ENCODE peak calls at places on chromosome 17, in seven cellular contexts. J is GM12891; Y is activated T-helper 1 cell treated with Interleukin-2 at 50 U/mL for 16 hours; D is central memory CD4-positive, alpha-beta T cell; A is caudate nucleus; T is pons; O is AML-193. W is an unnamed sample.

GRCh38 chr17:77914440-77915254 is 43.9 kb upstream of the TNRC6C start:
- DNase-seq in O (no peak), J (no peak), T (no peak), Y (no peak), D (no peak), A (no peak), W (no peak)

GRCh38 chr17:59783221-59784016 is 76.0 kb downstream of the VMP1 start:
- DNase-seq in T (peak; percentile 39), J (no peak), D (peak; percentile 41), Y (no peak), A (no peak), O (no peak), W (no peak)

GRCh38 chr17:81566461-81567126 is 14.4 kb upstream of the FAAP100 start:
- DNase-seq in O (no peak), A (peak; percentile 9), D (no peak), J (no peak), Y (no peak), T (peak; percentile 49), W (no peak)

GRCh38 chr17:17739388-17740066 is 58.3 kb downstream of the RAI1 start:
- DNase-seq in A (peak; percentile 55), Y (no peak), O (no peak), J (no peak), D (no peak), T (peak; percentile 86), W (no peak)

GRCh38 chr17:51666971-51667721 is 406.8 kb downstream of the UTP18 start:
- DNase-seq in D (no peak), O (no peak), A (no peak), J (no peak), Y (no peak), T (no peak), W (no peak)

GRCh38 chr17:73639322-73639721 is 4.9 kb downstream of the SDK2 start:
- DNase-seq in A (no peak), T (no peak), O (no peak), D (no peak), J (no peak), Y (no peak), W (no peak)

GRCh38 chr17:65485388-65486299 is 75.8 kb downstream of the AXIN2 start:
- DNase-seq in D (no peak), T (peak; percentile 7), Y (no peak), J (no peak), A (no peak), O (no peak), W (no peak)

GRCh38 chr17:4902540-4902939 is 358 bp downstream of the CHRNE start:
- DNase-seq in O (no peak), D (no peak), Y (no peak), T (no peak), J (no peak), A (no peak), W (no peak)

GRCh38 chr17:27276653-27277156 is 17.2 kb upstream of the WSB1 start:
- DNase-seq in Y (no peak), T (no peak), O (no peak), D (no peak), J (no peak), A (no peak), W (no peak)

GRCh38 chr17:7587831-7588230 is 2.1 kb downstream of the SOX15 start:
- DNase-seq in T (no peak), J (no peak), D (no peak), O (no peak), A (no peak), Y (no peak), W (no peak)

GRCh38 chr17:81084691-81085419 is 49.9 kb downstream of the BAIAP2 start:
- DNase-seq in J (no peak), A (peak; percentile 42), D (no peak), Y (no peak), O (no peak), T (peak; percentile 49), W (no peak)

GRCh38 chr17:80769936-80770625 is 221.6 kb upstream of the CHMP6 start:
- DNase-seq in J (no peak), O (no peak), A (no peak), T (no peak), D (no peak), Y (no peak), W (no peak)

GRCh38 chr17:57708401-57708800 is 36.7 kb downstream of the CCDC182 start:
- DNase-seq in T (no peak), Y (no peak), A (no peak), O (no peak), D (no peak), J (no peak), W (no peak)

GRCh38 chr17:65064452-65065019 is 8.0 kb upstream of the GNA13 start:
- DNase-seq in Y (no peak), T (no peak), O (no peak), A (no peak), J (no peak), D (no peak), W (no peak)

GRCh38 chr17:60491771-60492170 is 34.3 kb downstream of the APPBP2 start:
- DNase-seq in A (no peak), J (no peak), T (no peak), D (no peak), Y (no peak), O (no peak), W (no peak)

GRCh38 chr17:34314279-34314678 is 5.0 kb upstream of the CCL8 start:
- DNase-seq in Y (no peak), D (no peak), A (no peak), J (no peak), T (peak; percentile 18), O (peak; percentile 75), W (no peak)

GRCh38 chr17:63274156-63274555 is 171.9 kb downstream of the CYB561 start:
- DNase-seq in J (no peak), Y (no peak), D (no peak), O (no peak), T (no peak), A (no peak), W (no peak)

GRCh38 chr17:2056221-2057129 is 1.6 kb downstream of the HIC1 start:
- DNase-seq in Y (no peak), T (no peak), J (no peak), O (no peak), A (no peak), D (peak; percentile 55), W (no peak)

GRCh38 chr17:61414141-61414935 is 14.7 kb downstream of the TBX2 start:
- DNase-seq in T (no peak), J (no peak), O (no peak), Y (no peak), A (no peak), D (no peak), W (no peak)

GRCh38 chr17:56478836-56479447 is 114.6 kb upstream of the NOG start:
- DNase-seq in J (no peak), D (no peak), A (no peak), T (peak; percentile 31), O (peak; percentile 27), Y (no peak), W (no peak)

GRCh38 chr17:69320908-69321238 is 6.1 kb downstream of the ABCA5 start:
- DNase-seq in J (no peak), Y (no peak), D (no peak), A (no peak), T (no peak), O (no peak), W (no peak)

GRCh38 chr17:13346081-13346533 is 255.6 kb downstream of the HS3ST3A1 start:
- DNase-seq in T (no peak), Y (no peak), D (no peak), O (peak; percentile 2), A (no peak), J (no peak), W (no peak)

GRCh38 chr17:77381185-77381700 is 240.5 kb downstream of the SEC14L1 start:
- DNase-seq in J (no peak), D (no peak), O (no peak), A (no peak), T (no peak), Y (no peak), W (no peak)

GRCh38 chr17:29582767-29583166 is 6.7 kb downstream of the GIT1 start:
- DNase-seq in Y (no peak), J (no peak), O (no peak), D (no peak), T (peak; percentile 82), A (peak; percentile 71), W (no peak)

GRCh38 chr17:8188408-8188839 is 1.6 kb downstream of the BORCS6 start:
- DNase-seq in J (no peak), Y (no peak), D (no peak), T (no peak), A (peak; percentile 6), O (no peak), W (no peak)

GRCh38 chr17:48747445-48748363 is 19.2 kb upstream of the HOXB13 start:
- DNase-seq in O (no peak), A (no peak), T (no peak), Y (no peak), J (no peak), D (no peak), W (no peak)

GRCh38 chr17:4625181-4625601 is 16.3 kb downstream of the ALOX15 start:
- DNase-seq in A (no peak), D (no peak), Y (no peak), J (no peak), O (no peak), T (no peak), W (no peak)

GRCh38 chr17:1482686-1483445 is 9.6 kb downstream of the MYO1C start:
- DNase-seq in J (no peak), Y (no peak), T (no peak), O (no peak), D (no peak), A (no peak), W (no peak)

GRCh38 chr17:42680331-42680808 is 1.3 kb downstream of the CCR10 start:
- DNase-seq in D (no peak), Y (no peak), T (no peak), A (no peak), J (no peak), O (no peak), W (no peak)

GRCh38 chr17:11871773-11872172 is 125.5 kb downstream of the ZNF18 start:
- DNase-seq in J (no peak), Y (no peak), T (no peak), O (no peak), A (no peak), D (no peak), W (no peak)

GRCh38 chr17:7440113-7440822 is 956 bp downstream of the FGF11 start:
- DNase-seq in T (no peak), A (no peak), D (peak; percentile 15), O (no peak), Y (no peak), J (no peak), W (no peak)

GRCh38 chr17:77022766-77023165 is 118.0 kb upstream of the SEC14L1 start:
- DNase-seq in T (no peak), D (no peak), Y (no peak), O (no peak), J (no peak), A (no peak), W (no peak)

W was measured in cortex of kidney.